ENCODE peak calls at places on chromosomes 3 and 15, in six cellular contexts. G, U, A, T, P and B are unnamed samples.

GRCh38 chr15:83320404-83320803 is 35.9 kb upstream of the BNC1 start:
- DNase-seq in G (no peak), U (peak), A (no peak), T (no peak), P (no peak), B (peak)

GRCh38 chr3:22765679-22766078 is 437.4 kb upstream of the UBE2E2 start:
- DNase-seq in G (no peak), U (no peak), A (no peak), T (no peak), P (no peak), B (no peak)

GRCh38 chr3:153463895-153464294 is 301.9 kb downstream of the RAP2B start:
- DNase-seq in G (no peak), U (no peak), A (no peak), T (no peak), P (no peak), B (no peak)

GRCh38 chr3:12470680-12471079 is 13.6 kb upstream of the TSEN2 start:
- DNase-seq in G (no peak), U (no peak), A (no peak), T (no peak), P (no peak), B (no peak)

GRCh38 chr3:43273429-43273828 is 12.9 kb upstream of the SNRK start:
- DNase-seq in G (no peak), U (no peak), A (no peak), T (no peak), P (no peak), B (no peak)

GRCh38 chr3:185935465-185936263 is 2.1 kb downstream of the TRA2B start:
- DNase-seq in G (no peak), U (no peak), A (no peak), T (no peak), P (no peak), B (peak)

GRCh38 chr3:128775906-128776542 is 50.0 kb downstream of the RAB7A start:
- DNase-seq in G (no peak), U (no peak), A (no peak), T (no peak), P (no peak), B (no peak)

GRCh38 chr3:138440596-138440995 is 6.2 kb downstream of the ESYT3 start:
- DNase-seq in G (no peak), U (no peak), A (no peak), T (no peak), P (peak), B (peak)

GRCh38 chr15:80249973-80250372 is 2.0 kb downstream of the CTXND1 start:
- DNase-seq in G (no peak), U (no peak), A (no peak), T (no peak), P (no peak), B (no peak)

GRCh38 chr3:10918011-10918410 is 74.5 kb upstream of the SLC6A1 start:
- DNase-seq in G (no peak), U (no peak), A (peak), T (no peak), P (no peak), B (no peak)

GRCh38 chr3:15989419-15989818 is 185.1 kb upstream of the GALNT15 start:
- DNase-seq in G (no peak), U (peak), A (no peak), T (no peak), P (no peak), B (peak)

GRCh38 chr15:74383695-74384565 is 16.5 kb upstream of the CYP11A1 start:
- DNase-seq in G (no peak), U (no peak), A (no peak), T (no peak), P (peak), B (peak)

GRCh38 chr3:187062526-187063177 is 76.6 kb downstream of the RPL39L start:
- DNase-seq in G (no peak), U (no peak), A (no peak), T (no peak), P (no peak), B (peak)

GRCh38 chr3:197539651-197540051 is 16.1 kb downstream of the BDH1 start:
- DNase-seq in G (no peak), U (no peak), A (no peak), T (no peak), P (peak), B (no peak)

GRCh38 chr3:119990888-119991287 is 103.4 kb downstream of the GSK3B start:
- DNase-seq in G (no peak), U (peak), A (no peak), T (no peak), P (no peak), B (peak)

GRCh38 chr3:183295211-183295610 is 42.2 kb downstream of the B3GNT5 start:
- DNase-seq in G (no peak), U (peak), A (no peak), T (no peak), P (peak), B (peak)

GRCh38 chr3:113685956-113686721 is 10.3 kb downstream of the USF3 start:
- DNase-seq in G (no peak), U (peak), A (no peak), T (no peak), P (peak), B (peak)

GRCh38 chr3:128316456-128316855 is 150.2 kb downstream of the DNAJB8 start:
- DNase-seq in G (no peak), U (no peak), A (peak), T (no peak), P (no peak), B (no peak)

GRCh38 chr3:130850846-130851245 is 43.0 kb upstream of the ATP2C1 start:
- DNase-seq in G (no peak), U (no peak), A (no peak), T (no peak), P (no peak), B (no peak)

GRCh38 chr3:55812403-55813013 is 325.4 kb upstream of the WNT5A start:
- DNase-seq in G (no peak), U (no peak), A (no peak), T (no peak), P (no peak), B (no peak)

GRCh38 chr15:72196409-72197044 is 1.1 kb downstream of the GRAMD2A start:
- DNase-seq in G (no peak), U (peak), A (no peak), T (no peak), P (no peak), B (no peak)

GRCh38 chr3:28322464-28322863 is 26.1 kb upstream of the ZCWPW2 start:
- DNase-seq in G (no peak), U (no peak), A (no peak), T (no peak), P (no peak), B (peak)

DNA sequence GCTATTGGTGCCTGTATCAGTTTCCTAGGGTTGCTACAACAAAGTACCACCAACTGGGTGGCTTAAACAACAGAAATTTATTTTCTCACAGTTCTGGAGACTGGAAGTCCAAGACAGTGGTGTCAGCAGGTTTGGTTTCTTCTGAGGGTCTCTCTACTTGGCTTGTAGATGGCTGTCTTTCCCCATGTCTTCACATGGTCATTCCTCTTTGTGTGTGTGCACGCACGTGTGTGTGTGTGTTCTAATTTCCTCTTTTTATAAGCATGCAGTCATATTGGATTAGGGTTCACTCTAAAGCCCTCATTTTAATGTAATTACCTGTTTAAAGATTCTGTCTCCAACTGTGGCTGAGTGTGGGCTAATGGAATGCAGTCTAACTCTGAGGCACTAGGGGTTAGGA is 182.5 kb downstream of the SPATA16 start:
- DNase-seq in G (no peak), U (no peak), A (no peak), T (no peak), P (no peak), B (no peak)
- H4K91ac ChIP-seq in G (no peak), U (no peak), A (no peak), T (no peak), P (no peak), B (no peak)

GRCh38 chr15:42549782-42550392 is 1.2 kb downstream of the HAUS2 start:
- DNase-seq in G (no peak), U (no peak), A (no peak), T (no peak), P (no peak), B (no peak)
- H4K91ac ChIP-seq in G (no peak), U (no peak), A (no peak), T (no peak), P (no peak), B (no peak)

DNA sequence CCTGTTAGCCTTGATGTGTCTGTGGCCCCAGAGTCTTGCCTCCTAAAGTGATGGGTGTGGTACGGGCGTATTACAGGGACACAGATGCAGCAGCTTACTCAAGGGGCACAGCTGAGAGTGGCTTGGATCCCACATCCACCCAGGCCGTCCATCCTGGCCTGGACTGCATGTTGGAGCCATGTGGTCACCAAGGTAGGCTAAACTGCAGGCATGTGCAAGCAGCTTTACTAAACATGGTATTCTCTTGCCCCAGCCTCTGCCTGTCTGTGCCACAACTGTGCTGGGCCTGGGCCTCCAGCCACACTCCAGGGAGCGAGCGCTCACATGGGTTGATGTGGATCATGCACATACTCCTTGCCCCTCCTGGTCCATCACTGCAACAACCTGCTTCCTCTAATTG is 6.1 kb upstream of the GPR62 start:
- DNase-seq in G (no peak), U (no peak), A (no peak), T (no peak), P (no peak), B (no peak)
- H4K91ac ChIP-seq in G (no peak), U (peak), A (no peak), T (no peak), P (no peak), B (no peak)

GRCh38 chr15:94563455-94563854 is 332.1 kb downstream of the MCTP2 start:
- DNase-seq in G (no peak), U (no peak), A (no peak), T (no peak), P (no peak), B (no peak)
- H4K91ac ChIP-seq in G (no peak), U (no peak), A (no peak), T (no peak), P (no peak), B (no peak)

DNA sequence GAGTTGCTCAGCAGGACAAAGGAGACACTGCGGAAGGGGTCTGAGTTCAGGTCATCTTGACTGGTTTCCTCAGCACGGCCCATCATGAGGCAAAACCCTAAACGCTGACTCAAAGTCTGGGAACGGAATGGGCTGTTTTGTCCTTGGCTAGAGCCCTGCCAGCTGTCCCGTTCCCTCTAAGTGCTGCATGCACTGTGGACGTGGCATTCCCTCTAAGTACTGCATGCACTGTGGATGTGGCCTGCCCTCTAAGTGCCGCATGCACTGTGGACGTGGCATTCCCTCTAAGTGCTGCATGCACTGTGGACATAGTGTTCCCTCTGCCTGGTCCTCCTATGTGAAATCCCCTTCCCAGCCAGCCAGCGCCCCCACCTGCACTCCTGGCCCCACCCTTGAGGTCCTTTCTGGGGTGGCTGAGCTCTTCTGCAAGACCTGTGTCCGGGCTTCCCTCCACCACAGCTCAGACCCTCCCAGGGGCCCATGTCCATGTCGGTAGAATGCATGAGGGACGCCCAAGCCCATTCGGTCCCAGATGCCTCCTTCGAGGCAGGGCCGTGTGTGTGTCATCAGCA is 36.7 kb downstream of the TM2D3 start:
- DNase-seq in G (no peak), U (no peak), A (no peak), T (no peak), P (no peak), B (no peak)
- H4K91ac ChIP-seq in G (no peak), U (peak), A (no peak), T (peak), P (no peak), B (no peak)

GRCh38 chr3:70466096-70466495 is 153.7 kb upstream of the MDFIC2 start:
- DNase-seq in G (no peak), U (no peak), A (no peak), T (no peak), P (no peak), B (no peak)

GRCh38 chr3:70476174-70476573 is 163.7 kb upstream of the MDFIC2 start:
- DNase-seq in G (no peak), U (no peak), A (no peak), T (no peak), P (no peak), B (no peak)

GRCh38 chr3:70471464-70472342 is 159.3 kb upstream of the MDFIC2 start:
- DNase-seq in G (no peak), U (peak), A (no peak), T (no peak), P (no peak), B (peak)
- H4K91ac ChIP-seq in G (no peak), U (no peak), A (no peak), T (no peak), P (no peak), B (peak)

GRCh38 chr15:33395376-33395775 is 84.6 kb downstream of the RYR3 start:
- DNase-seq in G (no peak), U (no peak), A (no peak), T (no peak), P (no peak), B (no peak)
- H4K91ac ChIP-seq in G (no peak), U (no peak), A (no peak), T (no peak), P (no peak), B (no peak)

GRCh38 chr3:60571511-60571910 is 679.7 kb downstream of the FHIT start:
- DNase-seq in G (no peak), U (no peak), A (no peak), T (no peak), P (no peak), B (no peak)
- H4K91ac ChIP-seq in G (no peak), U (no peak), A (no peak), T (no peak), P (no peak), B (no peak)

GRCh38 chr3:14496351-14496750 is 43.8 kb downstream of the GRIP2 start:
- DNase-seq in G (no peak), U (no peak), A (no peak), T (no peak), P (no peak), B (no peak)
- H4K91ac ChIP-seq in G (no peak), U (no peak), A (no peak), T (no peak), P (no peak), B (no peak)

GRCh38 chr15:62069551-62069950 is 2.8 kb downstream of the C2CD4A start:
- DNase-seq in G (no peak), U (no peak), A (no peak), T (no peak), P (no peak), B (no peak)

GRCh38 chr15:62075595-62076279 is 9.0 kb downstream of the C2CD4A start:
- DNase-seq in G (no peak), U (no peak), A (no peak), T (no peak), P (peak), B (peak)

GRCh38 chr15:62068071-62068786 is 1.5 kb downstream of the C2CD4A start:
- DNase-seq in G (peak), U (peak), A (peak), T (no peak), P (peak), B (no peak)

GRCh38 chr15:62068787-62069170 is 2.0 kb downstream of the C2CD4A start:
- DNase-seq in G (no peak), U (peak), A (no peak), T (no peak), P (no peak), B (no peak)

GRCh38 chr15:62071711-62072308 is 5.0 kb downstream of the C2CD4A start:
- DNase-seq in G (no peak), U (peak), A (no peak), T (no peak), P (no peak), B (peak)
- H4K91ac ChIP-seq in G (no peak), U (no peak), A (no peak), T (no peak), P (no peak), B (no peak)